ENCODE peak calls at places on chromosomes 2 and 18, in six cellular contexts. A, U, L, H, W and Y are unnamed samples.

GRCh38 chr2:56015631-56016251 is 92.2 kb upstream of the EFEMP1 start:
- DNase-seq in L (no peak), H (no peak), U (no peak), W (no peak), A (no peak), Y (no peak)

GRCh38 chr2:138476940-138477339 is 24.6 kb upstream of the SPOPL start:
- DNase-seq in U (no peak), H (no peak), L (no peak), A (no peak), W (no peak), Y (no peak)

GRCh38 chr2:71610671-71611070 is 157.3 kb downstream of the DYSF start:
- DNase-seq in L (no peak), H (peak), W (no peak), A (peak), U (no peak), Y (no peak)

GRCh38 chr18:77481541-77481940 is 231.9 kb downstream of the GALR1 start:
- DNase-seq in H (no peak), L (no peak), W (peak), A (no peak), U (no peak), Y (no peak)

GRCh38 chr18:34529358-34530335 is 180.5 kb upstream of the DTNA start:
- DNase-seq in W (no peak), U (no peak), A (no peak), L (peak), H (no peak), Y (no peak)

GRCh38 chr18:55592572-55592971 is 4.6 kb upstream of the TCF4 start:
- DNase-seq in H (peak), A (no peak), L (peak), U (no peak), W (peak), Y (no peak)

GRCh38 chr2:120246546-120247300 is 5.9 kb upstream of the RALB start:
- DNase-seq in U (no peak), H (no peak), L (no peak), W (no peak), A (no peak), Y (no peak)

GRCh38 chr2:1486670-1487069 is 73.4 kb downstream of the TPO start:
- DNase-seq in W (no peak), H (no peak), U (no peak), L (no peak), A (no peak), Y (no peak)

GRCh38 chr2:29293830-29294438 is 178.7 kb downstream of the CLIP4 start:
- DNase-seq in H (no peak), U (no peak), A (peak), W (peak), L (no peak), Y (no peak)

GRCh38 chr2:27501042-27501441 is 4.4 kb downstream of the GCKR start:
- DNase-seq in L (no peak), U (no peak), H (no peak), W (no peak), A (no peak), Y (no peak)

GRCh38 chr2:135457279-135457678 is 73.7 kb downstream of the ZRANB3 start:
- DNase-seq in W (no peak), U (no peak), A (no peak), H (no peak), L (no peak), Y (no peak)

GRCh38 chr2:29598978-29599377 is 322.4 kb downstream of the ALK start:
- DNase-seq in W (no peak), H (no peak), U (no peak), L (no peak), A (no peak), Y (no peak)

GRCh38 chr2:88880441-88880953 is 189.0 kb downstream of the RPIA start:
- DNase-seq in H (no peak), W (peak), A (no peak), U (peak), L (no peak), Y (no peak)

GRCh38 chr2:200318940-200319435 is 12.5 kb downstream of the SPATS2L start:
- DNase-seq in W (no peak), H (no peak), L (no peak), A (no peak), U (no peak), Y (no peak)

GRCh38 chr2:19611491-19612332 is 253.3 kb upstream of the OSR1 start:
- DNase-seq in W (peak), U (no peak), H (no peak), L (no peak), A (no peak), Y (no peak)

GRCh38 chr18:43420950-43421349 is 143.7 kb upstream of the SYT4 start:
- DNase-seq in H (no peak), L (no peak), A (no peak), U (no peak), W (no peak), Y (no peak)

GRCh38 chr2:158467248-158467647 is 10.5 kb downstream of the PKP4 start:
- DNase-seq in H (no peak), U (no peak), A (no peak), L (no peak), W (no peak), Y (no peak)

GRCh38 chr2:212265777-212266176 is 272.8 kb downstream of the ERBB4 start:
- DNase-seq in A (no peak), L (no peak), U (no peak), W (no peak), H (no peak), Y (no peak)

GRCh38 chr18:31744661-31745060 is 16.0 kb downstream of the SLC25A52 start:
- DNase-seq in L (no peak), W (no peak), U (no peak), A (no peak), H (no peak), Y (no peak)

GRCh38 chr2:170122883-170123547 is 54.9 kb upstream of the MYO3B start:
- DNase-seq in A (no peak), U (no peak), H (no peak), W (peak), L (no peak), Y (no peak)

GRCh38 chr2:18301421-18302139 is 258.9 kb downstream of the RDH14 start:
- DNase-seq in U (no peak), H (no peak), A (no peak), L (no peak), W (no peak), Y (no peak)

GRCh38 chr2:162041465-162041864 is 32.5 kb downstream of the DPP4 start:
- DNase-seq in L (no peak), H (no peak), A (no peak), U (no peak), W (no peak), Y (no peak)

GRCh38 chr2:88517759-88518201 is 65.3 kb upstream of the FOXI3 start:
- DNase-seq in U (no peak), H (no peak), A (no peak), W (no peak), L (no peak), Y (no peak)

GRCh38 chr18:56662502-56662901 is 11.3 kb downstream of the WDR7 start:
- DNase-seq in H (no peak), W (no peak), U (no peak), L (no peak), A (no peak), Y (no peak)

GRCh38 chr18:32688821-32689220 is 84.0 kb downstream of the KLHL14 start:
- DNase-seq in U (no peak), H (no peak), L (no peak), A (no peak), W (no peak), Y (no peak)

GRCh38 chr18:43060020-43060419 is 55.5 kb downstream of the RIT2 start:
- DNase-seq in L (no peak), H (no peak), A (no peak), U (no peak), W (peak), Y (no peak)

GRCh38 chr2:217293607-217294006 is 433.7 kb upstream of the TNP1 start:
- DNase-seq in W (no peak), H (no peak), A (no peak), U (no peak), L (no peak), Y (no peak)